ENCODE peak calls at places on chromosome 6, in seven cellular contexts. One of them, this sample, is unnamed.

GRCh38 chr6:124234806-124235205 is 431.1 kb downstream of the NKAIN2 start:
- DNase-seq in AG08396: no peak
- DNase-seq in amniotic stem cell: no peak
- DNase-seq in SK-N-DZ: no peak
- DNase-seq in CD8-positive, alpha-beta T cell: no peak
- DNase-seq in astrocyte of the cerebellum: no peak
- DNase-seq in lower leg skin: no peak
- DNase-seq in this sample: no peak

GRCh38 chr6:45423111-45423900 is 45.6 kb upstream of the SUPT3H start:
- DNase-seq in AG08396: peak
- DNase-seq in amniotic stem cell: no peak
- DNase-seq in SK-N-DZ: no peak
- DNase-seq in CD8-positive, alpha-beta T cell: peak
- DNase-seq in astrocyte of the cerebellum: no peak
- DNase-seq in lower leg skin: peak
- DNase-seq in this sample: peak

GRCh38 chr6:43913388-43914271 is 143.6 kb downstream of the VEGFA start:
- DNase-seq in AG08396: no peak
- DNase-seq in amniotic stem cell: no peak
- DNase-seq in SK-N-DZ: no peak
- DNase-seq in CD8-positive, alpha-beta T cell: no peak
- DNase-seq in astrocyte of the cerebellum: no peak
- DNase-seq in lower leg skin: no peak
- DNase-seq in this sample: no peak

GRCh38 chr6:111872521-111873177 is 603 bp downstream of the FYN start:
- DNase-seq in AG08396: peak
- DNase-seq in amniotic stem cell: no peak
- DNase-seq in SK-N-DZ: no peak
- DNase-seq in CD8-positive, alpha-beta T cell: peak
- DNase-seq in astrocyte of the cerebellum: no peak
- DNase-seq in lower leg skin: peak
- DNase-seq in this sample: peak

GRCh38 chr6:155107432-155108069 is 112.4 kb downstream of the TIAM2 start:
- DNase-seq in AG08396: no peak
- DNase-seq in amniotic stem cell: no peak
- DNase-seq in SK-N-DZ: no peak
- DNase-seq in CD8-positive, alpha-beta T cell: no peak
- DNase-seq in astrocyte of the cerebellum: no peak
- DNase-seq in lower leg skin: no peak
- DNase-seq in this sample: no peak

GRCh38 chr6:38024908-38025307 is 205.4 kb downstream of the ZFAND3 start:
- DNase-seq in AG08396: no peak
- DNase-seq in amniotic stem cell: no peak
- DNase-seq in SK-N-DZ: no peak
- DNase-seq in CD8-positive, alpha-beta T cell: no peak
- DNase-seq in astrocyte of the cerebellum: no peak
- DNase-seq in lower leg skin: no peak
- DNase-seq in this sample: no peak

GRCh38 chr6:2450546-2450945 is 205.1 kb upstream of the GMDS start:
- DNase-seq in AG08396: no peak
- DNase-seq in amniotic stem cell: no peak
- DNase-seq in SK-N-DZ: peak
- DNase-seq in CD8-positive, alpha-beta T cell: no peak
- DNase-seq in astrocyte of the cerebellum: no peak
- DNase-seq in lower leg skin: no peak
- DNase-seq in this sample: no peak

GRCh38 chr6:169251371-169251802 is 2.3 kb downstream of the THBS2 start:
- DNase-seq in AG08396: no peak
- DNase-seq in amniotic stem cell: no peak
- DNase-seq in SK-N-DZ: no peak
- DNase-seq in CD8-positive, alpha-beta T cell: no peak
- DNase-seq in astrocyte of the cerebellum: no peak
- DNase-seq in lower leg skin: peak
- DNase-seq in this sample: no peak

GRCh38 chr6:84798257-84798656 is 33.9 kb upstream of the TBX18 start:
- DNase-seq in AG08396: no peak
- DNase-seq in amniotic stem cell: no peak
- DNase-seq in SK-N-DZ: no peak
- DNase-seq in CD8-positive, alpha-beta T cell: no peak
- DNase-seq in astrocyte of the cerebellum: no peak
- DNase-seq in lower leg skin: no peak
- DNase-seq in this sample: no peak

GRCh38 chr6:168428052-168428829 is 12.7 kb upstream of the SMOC2 start:
- DNase-seq in AG08396: no peak
- DNase-seq in amniotic stem cell: no peak
- DNase-seq in SK-N-DZ: no peak
- DNase-seq in CD8-positive, alpha-beta T cell: no peak
- DNase-seq in astrocyte of the cerebellum: no peak
- DNase-seq in lower leg skin: no peak
- DNase-seq in this sample: no peak

GRCh38 chr6:131749023-131749422 is 38.2 kb upstream of the CTAGE9 start:
- DNase-seq in AG08396: no peak
- DNase-seq in amniotic stem cell: no peak
- DNase-seq in SK-N-DZ: no peak
- DNase-seq in CD8-positive, alpha-beta T cell: no peak
- DNase-seq in astrocyte of the cerebellum: no peak
- DNase-seq in lower leg skin: no peak
- DNase-seq in this sample: no peak

GRCh38 chr6:138944412-138944811 is 43.6 kb downstream of the REPS1 start:
- DNase-seq in AG08396: peak
- DNase-seq in amniotic stem cell: no peak
- DNase-seq in SK-N-DZ: no peak
- DNase-seq in CD8-positive, alpha-beta T cell: no peak
- DNase-seq in astrocyte of the cerebellum: peak
- DNase-seq in lower leg skin: no peak
- DNase-seq in this sample: peak

GRCh38 chr6:140440223-140440810 is 1065.9 kb upstream of the CITED2 start:
- DNase-seq in AG08396: no peak
- DNase-seq in amniotic stem cell: no peak
- DNase-seq in SK-N-DZ: no peak
- DNase-seq in CD8-positive, alpha-beta T cell: no peak
- DNase-seq in astrocyte of the cerebellum: no peak
- DNase-seq in lower leg skin: no peak
- DNase-seq in this sample: no peak

GRCh38 chr6:44742828-44743372 is 355.4 kb downstream of the CDC5L start:
- DNase-seq in AG08396: no peak
- DNase-seq in amniotic stem cell: no peak
- DNase-seq in SK-N-DZ: no peak
- DNase-seq in CD8-positive, alpha-beta T cell: no peak
- DNase-seq in astrocyte of the cerebellum: no peak
- DNase-seq in lower leg skin: no peak
- DNase-seq in this sample: no peak

GRCh38 chr6:97361286-97361685 is 78.3 kb upstream of the MMS22L start:
- DNase-seq in AG08396: no peak
- DNase-seq in amniotic stem cell: no peak
- DNase-seq in SK-N-DZ: no peak
- DNase-seq in CD8-positive, alpha-beta T cell: no peak
- DNase-seq in astrocyte of the cerebellum: no peak
- DNase-seq in lower leg skin: no peak
- DNase-seq in this sample: no peak

GRCh38 chr6:11616200-11616611 is 78.7 kb downstream of the TMEM170B start:
- DNase-seq in AG08396: peak
- DNase-seq in amniotic stem cell: peak
- DNase-seq in SK-N-DZ: no peak
- DNase-seq in CD8-positive, alpha-beta T cell: no peak
- DNase-seq in astrocyte of the cerebellum: peak
- DNase-seq in lower leg skin: peak
- DNase-seq in this sample: no peak

GRCh38 chr6:120608826-120609225 is 725.5 kb downstream of the TBC1D32 start:
- DNase-seq in AG08396: no peak
- DNase-seq in amniotic stem cell: no peak
- DNase-seq in SK-N-DZ: no peak
- DNase-seq in CD8-positive, alpha-beta T cell: no peak
- DNase-seq in astrocyte of the cerebellum: peak
- DNase-seq in lower leg skin: no peak
- DNase-seq in this sample: no peak

GRCh38 chr6:11006060-11006459 is 38.0 kb downstream of the ELOVL2 start:
- DNase-seq in AG08396: no peak
- DNase-seq in amniotic stem cell: no peak
- DNase-seq in SK-N-DZ: no peak
- DNase-seq in CD8-positive, alpha-beta T cell: no peak
- DNase-seq in astrocyte of the cerebellum: no peak
- DNase-seq in lower leg skin: no peak
- DNase-seq in this sample: no peak

GRCh38 chr6:34912715-34913464 is 23.8 kb downstream of the ANKS1A start:
- DNase-seq in AG08396: peak
- DNase-seq in amniotic stem cell: no peak
- DNase-seq in SK-N-DZ: no peak
- DNase-seq in CD8-positive, alpha-beta T cell: peak
- DNase-seq in astrocyte of the cerebellum: peak
- DNase-seq in lower leg skin: no peak
- DNase-seq in this sample: peak

GRCh38 chr6:3085074-3085473 is 16.8 kb downstream of the RIPK1 start:
- DNase-seq in AG08396: no peak
- DNase-seq in amniotic stem cell: no peak
- DNase-seq in SK-N-DZ: no peak
- DNase-seq in CD8-positive, alpha-beta T cell: no peak
- DNase-seq in astrocyte of the cerebellum: no peak
- DNase-seq in lower leg skin: no peak
- DNase-seq in this sample: no peak

GRCh38 chr6:148611213-148611612 is 135.6 kb upstream of the UST start:
- DNase-seq in AG08396: peak
- DNase-seq in amniotic stem cell: no peak
- DNase-seq in SK-N-DZ: no peak
- DNase-seq in CD8-positive, alpha-beta T cell: no peak
- DNase-seq in astrocyte of the cerebellum: no peak
- DNase-seq in lower leg skin: peak
- DNase-seq in this sample: no peak

GRCh38 chr6:108874470-108875160 is 26.4 kb downstream of the ARMC2 start:
- DNase-seq in AG08396: no peak
- DNase-seq in amniotic stem cell: peak
- DNase-seq in SK-N-DZ: no peak
- DNase-seq in CD8-positive, alpha-beta T cell: peak
- DNase-seq in astrocyte of the cerebellum: no peak
- DNase-seq in lower leg skin: no peak
- DNase-seq in this sample: peak

GRCh38 chr6:3778701-3779573 is 27.4 kb upstream of the PXDC1 start:
- DNase-seq in AG08396: no peak
- DNase-seq in amniotic stem cell: no peak
- DNase-seq in SK-N-DZ: no peak
- DNase-seq in CD8-positive, alpha-beta T cell: no peak
- DNase-seq in astrocyte of the cerebellum: no peak
- DNase-seq in lower leg skin: peak
- DNase-seq in this sample: no peak

GRCh38 chr6:159042003-159042823 is 2.6 kb downstream of the TAGAP start:
- DNase-seq in AG08396: peak
- DNase-seq in amniotic stem cell: peak
- DNase-seq in SK-N-DZ: peak
- DNase-seq in CD8-positive, alpha-beta T cell: peak
- DNase-seq in astrocyte of the cerebellum: peak
- DNase-seq in lower leg skin: peak
- DNase-seq in this sample: peak

GRCh38 chr6:159736908-159737307 is 9.6 kb downstream of the WTAP start:
- DNase-seq in AG08396: no peak
- DNase-seq in amniotic stem cell: no peak
- DNase-seq in SK-N-DZ: no peak
- DNase-seq in CD8-positive, alpha-beta T cell: no peak
- DNase-seq in astrocyte of the cerebellum: no peak
- DNase-seq in lower leg skin: no peak
- DNase-seq in this sample: no peak

GRCh38 chr6:13908955-13909381 is 15.8 kb upstream of the RNF182 start:
- DNase-seq in AG08396: peak
- DNase-seq in amniotic stem cell: peak
- DNase-seq in SK-N-DZ: peak
- DNase-seq in CD8-positive, alpha-beta T cell: peak
- DNase-seq in astrocyte of the cerebellum: peak
- DNase-seq in lower leg skin: no peak
- DNase-seq in this sample: peak

GRCh38 chr6:113560908-113561307 is 296.2 kb upstream of the MARCKS start:
- DNase-seq in AG08396: no peak
- DNase-seq in amniotic stem cell: peak
- DNase-seq in SK-N-DZ: no peak
- DNase-seq in CD8-positive, alpha-beta T cell: no peak
- DNase-seq in astrocyte of the cerebellum: peak
- DNase-seq in lower leg skin: no peak
- DNase-seq in this sample: no peak

GRCh38 chr6:33885121-33886057 is 81.6 kb upstream of the MLN start:
- DNase-seq in AG08396: peak
- DNase-seq in amniotic stem cell: no peak
- DNase-seq in SK-N-DZ: no peak
- DNase-seq in CD8-positive, alpha-beta T cell: no peak
- DNase-seq in astrocyte of the cerebellum: no peak
- DNase-seq in lower leg skin: no peak
- DNase-seq in this sample: no peak

GRCh38 chr6:44065443-44066115 is 61.7 kb downstream of the MRPL14 start:
- DNase-seq in AG08396: no peak
- DNase-seq in amniotic stem cell: no peak
- DNase-seq in SK-N-DZ: no peak
- DNase-seq in CD8-positive, alpha-beta T cell: no peak
- DNase-seq in astrocyte of the cerebellum: no peak
- DNase-seq in lower leg skin: no peak
- DNase-seq in this sample: no peak